ENCODE peak calls at places on chromosomes 6 and 20, in five cellular contexts. M is NCI-H2081, X is 8988T, H is epithelial cell of esophagus, C is Right ventricle myocardium superior. W is an unnamed sample.

GRCh38 chr20:45911486-45912343 is at the start of gene PLTP:
- DNase-seq in M (no peak), X (no peak), H (peak), C (peak), W (no peak)

GRCh38 chr6:2669067-2669710 is 81.5 kb downstream of the MYLK4 start:
- DNase-seq in M (no peak), X (no peak), H (no peak), C (no peak), W (no peak)

GRCh38 chr6:158703840-158704822 is 54.3 kb downstream of the SYTL3 start:
- DNase-seq in M (peak), X (peak), H (peak), C (peak), W (peak)

GRCh38 chr20:5510446-5510845 is 193.7 kb upstream of the PROKR2 start:
- DNase-seq in M (no peak), X (no peak), H (peak), C (no peak), W (no peak)

GRCh38 chr20:53934421-53935352 is 135.7 kb downstream of the BCAS1 start:
- DNase-seq in M (no peak), X (no peak), H (peak), C (peak), W (no peak)

GRCh38 chr20:14481863-14482262 is 144.5 kb upstream of the FLRT3 start:
- DNase-seq in M (no peak), X (no peak), H (peak), C (no peak), W (no peak)

GRCh38 chr6:41341580-41341979 is 6.2 kb downstream of the NCR2 start:
- DNase-seq in M (no peak), X (no peak), H (no peak), C (no peak), W (no peak)

GRCh38 chr20:64113796-64114355 is 6.5 kb upstream of the NPBWR2 start:
- DNase-seq in M (no peak), X (no peak), H (no peak), C (peak), W (no peak)

GRCh38 chr6:31829633-31830492 is 2.3 kb downstream of the HSPA1B start:
- DNase-seq in M (no peak), X (no peak), H (peak), C (no peak), W (peak)

GRCh38 chr20:42118001-42118400 is 499.8 kb upstream of the CHD6 start:
- DNase-seq in M (no peak), X (no peak), H (no peak), C (no peak), W (no peak)

GRCh38 chr6:135568366-135568765 is 70.8 kb upstream of the AHI1 start:
- DNase-seq in M (no peak), X (no peak), H (no peak), C (no peak), W (no peak)

GRCh38 chr20:24836900-24837299 is 112.2 kb upstream of the CST7 start:
- DNase-seq in M (no peak), X (no peak), H (no peak), C (no peak), W (no peak)

GRCh38 chr6:119966484-119966883 is 616.9 kb upstream of the MAN1A1 start:
- DNase-seq in M (no peak), X (no peak), H (peak), C (no peak), W (no peak)

GRCh38 chr6:32439708-32440214 is at the start of gene HLA-DRA:
- DNase-seq in M (peak), X (peak), H (peak), C (no peak), W (peak)

W was measured in NCI-H446.